ENCODE peak calls at places on chromosomes 11 and 22, in seven cellular contexts. W is SK-N-SH, G is K562, H is HCT116, T is HepG2, M is H1, S is GM12878. N is an unnamed sample.

GRCh38 chr11:112127056-112127455 is 36.8 kb downstream of the IL18 start:
- DNase-seq in W (no peak), G (no peak), H (no peak), T (no peak), M (no peak), S (no peak), N (no peak)

GRCh38 chr11:132186193-132186592 is 815.8 kb downstream of the NTM start:
- DNase-seq in W (no peak), G (no peak), H (no peak), T (no peak), M (no peak), S (no peak), N (no peak)

GRCh38 chr22:19955241-19956128 is 13.9 kb upstream of the TXNRD2 start:
- DNase-seq in W (peak), G (no peak), H (no peak), T (no peak), M (no peak), S (no peak), N (no peak)

GRCh38 chr22:48905206-48905975 is 922.3 kb downstream of the BRD1 start:
- DNase-seq in W (no peak), G (no peak), H (no peak), T (no peak), M (no peak), S (no peak), N (no peak)

GRCh38 chr11:2788751-2789140 is 89.0 kb upstream of the KCNQ1OT1 start:
- DNase-seq in W (no peak), G (no peak), H (no peak), T (no peak), M (peak), S (no peak), N (no peak)

GRCh38 chr22:19178065-19178658 is 374 bp downstream of the SLC25A1 start:
- DNase-seq in W (peak), G (peak), H (no peak), T (peak), M (peak), S (no peak), N (peak)

GRCh38 chr11:46898396-46899095 is 19.8 kb downstream of the LRP4 start:
- DNase-seq in W (no peak), G (no peak), H (no peak), T (no peak), M (no peak), S (no peak), N (peak)

GRCh38 chr22:22158965-22159364 is 85.6 kb upstream of the VPREB1 start:
- DNase-seq in W (no peak), G (no peak), H (no peak), T (no peak), M (no peak), S (no peak), N (no peak)

GRCh38 chr11:106395716-106396349 is 318.4 kb downstream of the AASDHPPT start:
- DNase-seq in W (no peak), G (no peak), H (peak), T (no peak), M (no peak), S (no peak), N (no peak)

GRCh38 chr11:13781153-13781552 is 112.7 kb downstream of the FAR1 start:
- DNase-seq in W (no peak), G (no peak), H (no peak), T (peak), M (no peak), S (no peak), N (peak)

GRCh38 chr11:61769946-61770683 is 17.7 kb downstream of the MYRF start:
- DNase-seq in W (no peak), G (no peak), H (no peak), T (no peak), M (no peak), S (no peak), N (no peak)

GRCh38 chr11:96134622-96135021 is 208.4 kb downstream of the MAML2 start:
- DNase-seq in W (no peak), G (no peak), H (no peak), T (no peak), M (no peak), S (no peak), N (no peak)

GRCh38 chr22:19723165-19723989 is at the start of gene GP1BB:
- DNase-seq in W (no peak), G (peak), H (no peak), T (no peak), M (peak), S (no peak), N (no peak)

GRCh38 chr11:74783241-74783871 is 34.7 kb downstream of the RNF169 start:
- DNase-seq in W (no peak), G (no peak), H (peak), T (no peak), M (no peak), S (peak), N (no peak)

GRCh38 chr11:19995131-19995530 is 165.1 kb downstream of the DBX1 start:
- DNase-seq in W (no peak), G (peak), H (peak), T (peak), M (no peak), S (no peak), N (no peak)

GRCh38 chr22:19477321-19478085 is 1.5 kb downstream of the UFD1 start:
- DNase-seq in W (no peak), G (no peak), H (no peak), T (peak), M (no peak), S (no peak), N (no peak)

GRCh38 chr11:104095791-104096190 is 59.4 kb downstream of the DDI1 start:
- DNase-seq in W (no peak), G (no peak), H (no peak), T (no peak), M (no peak), S (no peak), N (no peak)

GRCh38 chr11:59221438-59221837 is 8.7 kb upstream of the MPEG1 start:
- DNase-seq in W (no peak), G (no peak), H (no peak), T (no peak), M (no peak), S (no peak), N (no peak)
- TF ChIP-seq JUND in W (no peak), G (no peak), H (no peak), T (no peak), M (no peak), S (no peak), N (no peak)

GRCh38 chr11:64898076-64898445 is 18.9 kb downstream of the ATG2A start:
- DNase-seq in W (no peak), G (no peak), H (no peak), T (no peak), M (no peak), S (no peak), N (no peak)

GRCh38 chr11:64894812-64895452 is 16.5 kb upstream of the EHD1 start:
- DNase-seq in W (no peak), G (no peak), H (no peak), T (no peak), M (no peak), S (no peak), N (no peak)

GRCh38 chr11:64898541-64898940 is 18.5 kb downstream of the ATG2A start:
- DNase-seq in W (no peak), G (no peak), H (no peak), T (no peak), M (no peak), S (no peak), N (no peak)

GRCh38 chr11:64897381-64898075 is 19.1 kb upstream of the EHD1 start:
- DNase-seq in W (no peak), G (no peak), H (no peak), T (no peak), M (no peak), S (no peak), N (no peak)

DNA sequence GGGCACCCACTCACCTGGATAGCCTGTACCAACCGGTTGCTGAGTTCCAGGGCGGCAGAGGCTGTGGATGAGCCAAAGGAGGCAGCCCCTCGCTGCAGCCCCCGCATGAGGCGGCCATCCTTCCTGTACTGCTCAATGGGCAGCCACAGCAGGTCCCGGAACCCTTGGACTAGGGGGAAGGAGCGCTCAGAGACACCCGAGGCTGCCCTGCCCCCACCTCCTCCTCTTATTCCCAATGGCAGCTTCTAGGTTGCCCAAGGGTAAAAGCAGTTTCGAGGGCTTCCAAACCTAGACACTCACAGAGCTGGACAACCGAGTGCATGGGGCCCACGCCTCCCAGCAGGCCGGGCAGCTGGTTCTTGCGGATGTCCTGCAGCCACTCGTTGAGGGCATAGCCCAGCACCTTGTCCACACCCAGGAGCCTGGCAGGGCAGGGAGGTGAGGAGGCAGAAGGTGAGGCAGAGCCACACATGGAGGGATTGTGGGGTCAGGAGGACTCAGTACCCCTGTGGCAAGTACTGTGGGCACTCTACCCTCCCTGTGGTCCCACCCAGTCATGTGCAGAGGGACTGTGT is 18.1 kb upstream of the EHD1 start:
- DNase-seq in W (no peak), G (no peak), H (no peak), T (no peak), M (no peak), S (no peak), N (no peak)
- TF ChIP-seq JUND in W (no peak), G (no peak), H (no peak), T (no peak), M (no peak), S (no peak), N (no peak)

DNA sequence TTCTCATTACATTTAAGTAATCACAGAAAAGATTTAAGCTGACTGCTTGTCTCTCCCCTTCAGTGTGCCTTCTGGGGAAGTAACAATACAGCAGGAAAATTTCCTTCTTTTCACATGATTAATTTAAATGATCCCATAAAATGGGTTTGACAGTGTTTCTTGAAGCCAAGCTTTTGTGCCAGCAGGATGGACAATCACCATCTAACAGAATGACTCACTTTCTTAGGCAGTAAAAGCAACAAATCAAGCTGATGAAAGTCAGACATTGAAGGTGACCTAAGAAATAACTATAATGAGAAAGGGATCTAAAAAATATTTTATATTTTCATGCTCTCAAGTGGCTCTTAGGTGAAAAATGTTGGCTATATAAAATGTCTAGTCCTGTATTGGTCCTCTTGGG is 62.9 kb upstream of the HORMAD2 start:
- DNase-seq in W (no peak), G (no peak), H (no peak), T (no peak), M (no peak), S (no peak), N (no peak)
- TF ChIP-seq JUND in W (peak), G (no peak), H (no peak), T (no peak), M (no peak), S (no peak), N (no peak)

DNA sequence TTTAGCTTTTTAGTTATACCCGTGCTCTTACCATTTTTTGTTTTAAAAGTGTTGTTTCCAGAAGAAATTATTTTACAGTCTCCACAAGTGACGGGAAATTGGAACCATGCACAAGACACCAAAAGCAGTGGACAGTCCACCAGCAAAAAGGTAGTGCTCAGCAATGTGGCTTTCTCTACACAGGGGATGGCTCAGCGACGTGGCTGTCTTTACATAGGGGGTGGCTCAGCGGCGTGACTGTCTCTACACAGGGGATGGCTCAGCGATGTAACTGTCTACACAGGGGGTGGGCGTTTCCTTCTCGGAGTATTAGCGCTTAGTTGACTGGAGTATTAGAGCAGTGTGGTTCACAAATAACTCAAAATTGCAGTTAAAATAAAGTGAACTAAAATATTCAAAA is 36.0 kb upstream of the PANX2 start:
- DNase-seq in W (no peak), G (no peak), H (no peak), T (no peak), M (no peak), S (no peak), N (no peak)
- TF ChIP-seq JUND in W (no peak), G (no peak), H (no peak), T (no peak), M (no peak), S (no peak), N (no peak)

GRCh38 chr11:109423860-109424190 is 1.8 kb downstream of the C11orf87 start:
- DNase-seq in W (peak), G (no peak), H (no peak), T (no peak), M (no peak), S (no peak), N (no peak)

GRCh38 chr11:109423114-109423859 is 1.3 kb downstream of the C11orf87 start:
- DNase-seq in W (peak), G (no peak), H (no peak), T (no peak), M (peak), S (no peak), N (peak)

GRCh38 chr11:109424893-109425292 is 2.9 kb downstream of the C11orf87 start:
- DNase-seq in W (no peak), G (peak), H (no peak), T (peak), M (peak), S (no peak), N (peak)

GRCh38 chr11:109425554-109425953 is 3.6 kb downstream of the C11orf87 start:
- DNase-seq in W (peak), G (no peak), H (no peak), T (no peak), M (no peak), S (no peak), N (no peak)

DNA sequence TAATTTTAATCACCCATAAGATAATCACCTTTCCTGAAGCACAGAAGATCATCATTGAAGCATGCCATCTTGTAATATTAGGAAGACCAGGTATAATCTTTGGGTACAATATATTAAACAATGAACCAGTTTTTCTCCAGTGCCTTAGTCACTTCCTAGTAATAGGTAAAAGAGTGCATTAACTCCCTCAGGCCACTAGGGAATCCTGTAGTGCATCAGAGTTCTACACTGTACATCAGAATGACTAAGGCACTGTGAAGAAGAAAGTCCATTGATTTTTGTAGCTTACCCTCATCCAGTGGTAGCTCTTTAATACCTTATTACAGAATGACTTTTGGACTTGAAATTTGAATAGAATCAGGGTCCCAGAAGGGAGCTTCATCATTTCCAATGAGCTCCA is 4.5 kb downstream of the C11orf87 start:
- DNase-seq in W (peak), G (no peak), H (no peak), T (no peak), M (no peak), S (no peak), N (no peak)
- TF ChIP-seq JUND in W (no peak), G (no peak), H (no peak), T (no peak), M (no peak), S (no peak), N (no peak)

GRCh38 chr11:10599388-10600175 is 31.1 kb upstream of the LYVE1 start:
- DNase-seq in W (no peak), G (no peak), H (no peak), T (peak), M (no peak), S (no peak), N (no peak)
- TF ChIP-seq JUND in W (no peak), G (no peak), H (no peak), T (no peak), M (no peak), S (no peak), N (no peak)

GRCh38 chr11:120978701-120979100 is 45.2 kb upstream of the TBCEL start:
- DNase-seq in W (no peak), G (no peak), H (no peak), T (no peak), M (no peak), S (no peak), N (no peak)
- TF ChIP-seq JUND in W (no peak), G (no peak), H (no peak), T (no peak), M (no peak), S (no peak), N (no peak)

GRCh38 chr11:47941907-47942558 is 38.3 kb upstream of the PTPRJ start:
- DNase-seq in W (no peak), G (no peak), H (no peak), T (peak), M (no peak), S (no peak), N (peak)
- TF ChIP-seq JUND in W (no peak), G (no peak), H (no peak), T (no peak), M (no peak), S (no peak), N (no peak)